ENCODE peak calls at places on chromosomes 7 and 10, in five cellular contexts. One of them, this sample, is unnamed.
A peak's percentile ranks its signal among the peaks of the same experiment; 100 is the strongest.

GRCh38 chr7:155804431-155804831 is 7.8 kb downstream of the SHH start:
- DNase-seq in adrenal gland: no peak
- DNase-seq in SJSA1: no peak
- DNase-seq in pancreas: peak; percentile 20
- DNase-seq in RCC 7860: no peak
- DNase-seq in this sample: no peak

GRCh38 chr10:50885097-50885859 is at the start of gene A1CF:
- DNase-seq in RCC 7860: no peak
- DNase-seq in SJSA1: no peak
- DNase-seq in pancreas: no peak
- DNase-seq in adrenal gland: no peak
- DNase-seq in this sample: no peak

GRCh38 chr7:82697897-82698296 is 254.3 kb upstream of the CACNA2D1 start:
- DNase-seq in adrenal gland: no peak
- DNase-seq in RCC 7860: no peak
- DNase-seq in pancreas: no peak
- DNase-seq in SJSA1: peak; percentile 69
- DNase-seq in this sample: no peak

GRCh38 chr7:33766396-33766795 is 138.9 kb upstream of the BMPER start:
- DNase-seq in adrenal gland: no peak
- DNase-seq in SJSA1: no peak
- DNase-seq in pancreas: no peak
- DNase-seq in RCC 7860: no peak
- DNase-seq in this sample: no peak

GRCh38 chr7:34662058-34662457 is 4.0 kb downstream of the NPSR1 start:
- DNase-seq in SJSA1: no peak
- DNase-seq in RCC 7860: no peak
- DNase-seq in pancreas: no peak
- DNase-seq in adrenal gland: no peak
- DNase-seq in this sample: no peak

GRCh38 chr10:98383869-98384268 is 31.1 kb downstream of the PYROXD2 start:
- DNase-seq in adrenal gland: no peak
- DNase-seq in SJSA1: no peak
- DNase-seq in RCC 7860: no peak
- DNase-seq in pancreas: no peak
- DNase-seq in this sample: no peak

GRCh38 chr10:59807629-59808620 is 54.7 kb upstream of the MRLN start:
- DNase-seq in pancreas: no peak
- DNase-seq in adrenal gland: no peak
- DNase-seq in RCC 7860: no peak
- DNase-seq in SJSA1: no peak
- DNase-seq in this sample: peak; percentile 72

GRCh38 chr7:130242198-130243014 is 24.3 kb upstream of the CPA2 start:
- DNase-seq in RCC 7860: peak; percentile 65
- DNase-seq in pancreas: peak; percentile 81
- DNase-seq in adrenal gland: peak; percentile 55
- DNase-seq in SJSA1: peak; percentile 53
- DNase-seq in this sample: no peak

GRCh38 chr7:157482517-157483120 is 145.8 kb downstream of the DNAJB6 start:
- DNase-seq in adrenal gland: no peak
- DNase-seq in SJSA1: no peak
- DNase-seq in RCC 7860: no peak
- DNase-seq in pancreas: no peak
- DNase-seq in this sample: no peak

This sample was measured in left lung.